ENCODE peak calls at places on chromosomes 5 and 9, in seven cellular contexts. F is H1, I is neuronal stem cell, Y is H9, A is mesendoderm, X is IMR-90, H is trophoblast cell. U is an unnamed sample.

GRCh38 chr9:133714606-133715294 is 23.4 kb downstream of the SARDH start:
- DNase-seq in X (peak; percentile 84), H (peak; percentile 33), A (peak; percentile 72), I (no peak), Y (peak; percentile 34), F (no peak), U (peak; percentile 95)

GRCh38 chr5:119402081-119402480 is 46.3 kb downstream of the TNFAIP8 start:
- DNase-seq in X (no peak), I (no peak), F (no peak), Y (peak; percentile 62), H (no peak), A (no peak), U (no peak)

GRCh38 chr5:146794326-146795029 is 84.1 kb downstream of the PPP2R2B start:
- DNase-seq in I (no peak), Y (no peak), X (no peak), A (no peak), F (no peak), H (no peak), U (no peak)

GRCh38 chr9:73039253-73039915 is 86.5 kb upstream of the ALDH1A1 start:
- DNase-seq in F (no peak), X (no peak), A (no peak), Y (no peak), I (no peak), H (no peak), U (no peak)

GRCh38 chr5:136132087-136132486 is 558 bp upstream of the SMAD5 start:
- DNase-seq in Y (no peak), F (no peak), I (peak; percentile 8), H (no peak), X (no peak), A (peak; percentile 23), U (no peak)

GRCh38 chr9:72646061-72646460 is 124.7 kb downstream of the TMC1 start:
- DNase-seq in F (no peak), I (no peak), A (no peak), Y (no peak), X (no peak), H (no peak), U (no peak)

GRCh38 chr5:34770486-34770885 is 68.5 kb upstream of the TTC23L start:
- DNase-seq in X (no peak), F (no peak), H (peak; percentile 76), A (no peak), Y (no peak), I (no peak), U (no peak)

GRCh38 chr9:69768101-69768500 is 8.3 kb upstream of the PTAR1 start:
- DNase-seq in X (no peak), A (no peak), H (no peak), I (no peak), F (no peak), Y (no peak), U (no peak)

GRCh38 chr9:29039258-29039657 is 1466.0 kb upstream of the C9orf72 start:
- DNase-seq in X (no peak), I (no peak), H (no peak), F (no peak), A (no peak), Y (no peak), U (peak; percentile 22)

GRCh38 chr5:150654181-150654580 is 6.9 kb upstream of the MYOZ3 start:
- DNase-seq in H (no peak), I (no peak), Y (no peak), F (no peak), A (no peak), X (no peak), U (no peak)

GRCh38 chr5:164115420-164115819 is 610.0 kb downstream of the MAT2B start:
- DNase-seq in I (no peak), H (no peak), F (no peak), X (no peak), A (no peak), Y (no peak), U (no peak)

GRCh38 chr5:138972230-138972629 is 97.1 kb upstream of the LRRTM2 start:
- DNase-seq in Y (no peak), A (no peak), X (no peak), H (no peak), I (no peak), F (no peak), U (no peak)

GRCh38 chr9:107390319-107390718 is 99.2 kb downstream of the KLF4 start:
- DNase-seq in X (no peak), A (no peak), Y (no peak), H (no peak), F (no peak), I (no peak), U (no peak)

GRCh38 chr9:15867334-15867733 is 314.5 kb downstream of the CCDC171 start:
- DNase-seq in H (no peak), F (no peak), X (no peak), Y (no peak), A (no peak), I (no peak), U (no peak)

GRCh38 chr9:126363847-126364671 is 37.4 kb downstream of the MVB12B start:
- DNase-seq in I (no peak), Y (no peak), H (no peak), A (no peak), X (peak; percentile 73), F (no peak), U (peak; percentile 2)

GRCh38 chr9:86713456-86713855 is 233.8 kb downstream of the GAS1 start:
- DNase-seq in H (peak; percentile 59), I (no peak), Y (no peak), A (no peak), X (peak; percentile 83), F (no peak), U (peak; percentile 35)

DNA sequence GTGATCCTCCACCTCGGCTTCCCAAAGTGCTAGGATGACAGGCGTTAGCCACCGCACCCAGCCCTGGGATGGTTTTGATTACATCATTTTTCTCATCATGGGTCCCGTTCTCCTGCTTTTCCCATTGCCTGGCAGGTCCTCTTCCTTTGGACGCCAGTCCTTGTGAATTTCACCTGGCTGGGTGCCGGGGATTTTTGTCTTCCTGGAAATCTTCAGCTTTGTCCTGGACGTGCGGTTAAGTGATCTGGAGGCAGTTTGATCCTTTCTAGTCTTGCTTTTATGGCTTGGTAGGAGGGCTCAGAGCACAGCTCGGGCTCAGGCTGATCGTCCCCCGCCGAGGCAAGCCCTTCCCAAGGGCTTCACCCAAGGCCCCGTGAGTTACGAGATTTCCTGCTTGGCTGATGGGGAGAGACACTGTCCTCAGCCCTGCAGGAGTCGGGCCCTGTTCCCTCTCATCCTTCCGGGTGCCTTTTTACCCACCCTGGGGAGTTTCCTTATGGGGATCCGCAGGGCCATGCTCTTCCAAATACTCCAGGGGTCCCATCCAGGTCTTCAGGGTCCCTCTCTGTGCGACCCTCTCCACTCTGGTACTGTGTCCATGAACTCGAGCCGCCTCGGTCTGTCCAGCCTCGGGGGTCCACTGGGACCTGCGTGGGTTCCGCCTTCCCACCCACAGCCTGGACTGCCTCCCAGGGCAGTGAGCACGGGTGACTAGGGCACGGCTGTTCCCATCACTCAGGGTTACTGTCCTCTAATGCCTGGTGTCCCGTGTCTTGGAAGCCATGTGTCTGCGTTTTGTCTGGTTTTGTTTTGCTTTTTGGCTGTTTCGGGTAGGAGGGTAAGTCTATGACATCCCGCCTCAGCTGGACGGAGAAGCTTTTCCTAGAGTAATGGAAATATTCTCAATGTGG is 22.3 kb upstream of the EGFL7 start:
- DNase-seq in Y (no peak), F (no peak), I (no peak), X (no peak), A (no peak), H (no peak), U (no peak)
- H3K27ac ChIP-seq in Y (no peak overlapping the region), F (no peak overlapping the region), I (no peak overlapping the region), X (no peak overlapping the region), A (no peak overlapping the region), H (no peak overlapping the region), U (no peak overlapping the region)

DNA sequence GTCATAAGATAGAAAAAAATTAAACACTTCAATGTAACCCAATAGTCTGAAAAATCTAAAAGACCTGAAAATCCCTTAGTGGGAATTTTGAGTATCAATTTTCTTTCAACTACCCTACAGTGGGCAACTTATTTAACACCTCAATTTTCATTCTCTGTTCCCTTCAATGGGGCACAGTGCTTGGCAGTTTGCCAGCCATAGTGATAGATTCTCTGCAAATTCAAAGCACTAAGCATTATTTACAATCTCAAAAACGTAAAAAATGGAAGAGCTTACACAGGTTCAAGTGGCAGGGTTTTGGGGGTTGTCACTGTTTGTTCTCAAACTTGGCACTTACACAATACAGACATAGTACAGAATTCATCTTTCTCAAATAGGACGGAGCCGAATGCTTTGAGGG is 515.1 kb downstream of the EFNA5 start:
- DNase-seq in F (no peak), X (no peak), I (no peak), Y (no peak), A (no peak), H (no peak), U (peak; percentile 6)
- H3K18ac ChIP-seq in F (no peak overlapping the region), X (no peak overlapping the region), I (no peak overlapping the region), Y (no peak overlapping the region), A (no peak overlapping the region), H (no peak overlapping the region), U (no peak overlapping the region)

GRCh38 chr9:129178579-129178909 is 483 bp upstream of the IER5L start:
- DNase-seq in I (no peak), F (no peak), A (no peak), X (no peak), H (no peak), Y (no peak), U (no peak)

GRCh38 chr9:129177791-129178578 is at the start of gene IER5L:
- DNase-seq in F (peak; percentile 97), I (peak; percentile 97), Y (peak; percentile 96), X (peak; percentile 94), H (peak; percentile 99), A (peak; percentile 98), U (peak; percentile 97)

GRCh38 chr9:129176786-129177442 is 1.1 kb downstream of the IER5L start:
- DNase-seq in Y (peak; percentile 51), A (no peak), F (peak; percentile 64), I (no peak), H (peak; percentile 41), X (peak; percentile 49), U (peak; percentile 53)

GRCh38 chr9:129177443-129177790 is 644 bp downstream of the IER5L start:
- DNase-seq in F (peak; percentile 79), H (no peak), Y (no peak), X (no peak), I (no peak), A (no peak), U (no peak)

DNA sequence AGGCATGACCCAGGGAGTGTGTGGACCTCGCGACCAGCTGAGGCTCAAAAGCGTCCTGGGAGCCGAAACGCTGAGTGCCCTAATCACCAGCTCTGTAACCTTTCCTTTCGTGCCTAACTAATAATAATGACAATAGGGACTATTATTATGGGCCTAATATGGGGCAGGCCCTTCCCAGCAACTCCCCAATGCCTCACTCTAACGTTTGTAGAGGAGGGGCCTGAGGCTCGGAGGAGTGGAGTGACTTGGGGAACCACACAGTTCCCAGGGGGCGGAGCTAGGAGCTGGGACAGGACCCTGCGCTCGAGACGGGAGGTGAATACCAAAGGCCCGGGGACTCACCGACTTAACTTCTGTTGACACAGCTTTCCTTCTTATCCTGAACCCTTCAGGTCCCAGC is 922 bp upstream of the IER5L start:
- DNase-seq in H (no peak), A (peak; percentile 89), I (peak; percentile 86), X (no peak), F (peak; percentile 85), Y (peak; percentile 99), U (peak; percentile 52)
- H3K27ac ChIP-seq in H (no peak overlapping the region), A (no peak overlapping the region), I (peak overlapping the region; percentile 65), X (no peak overlapping the region), F (no peak overlapping the region), Y (no peak overlapping the region), U (no peak overlapping the region)

DNA sequence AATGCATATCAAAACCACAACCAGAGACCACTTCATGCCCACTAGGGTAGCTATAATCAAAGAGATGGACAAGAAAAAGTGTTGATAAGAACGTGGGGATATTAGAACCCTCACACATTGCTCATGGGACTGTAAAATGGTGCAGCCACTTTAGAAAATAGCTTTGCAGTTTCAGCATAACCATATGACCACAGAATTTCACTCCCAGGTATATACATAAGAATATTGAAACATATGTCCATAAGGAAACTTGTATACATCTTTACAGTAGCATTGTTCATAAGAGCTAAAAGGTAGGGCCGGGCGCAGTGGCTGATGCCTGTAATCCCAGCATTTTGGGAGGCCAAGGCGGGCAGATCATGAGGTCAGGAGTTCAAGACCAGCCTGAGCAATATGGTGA is 56.4 kb downstream of the S1PR3 start:
- DNase-seq in F (no peak), X (no peak), I (no peak), A (no peak), H (no peak), Y (no peak), U (no peak)
- H3K18ac ChIP-seq in F (no peak overlapping the region), X (no peak overlapping the region), I (no peak overlapping the region), A (no peak overlapping the region), H (no peak overlapping the region), Y (no peak overlapping the region), U (no peak overlapping the region)

U was measured in mesenchymal stem cell.